ENCODE peak calls at places on chromosomes 4 and X, in four cellular contexts. M, E, W and O are unnamed samples.

GRCh38 chr4:33262809-33263208 is 2542.6 kb downstream of the PCDH7 start:
- DNase-seq in W (no peak), M (no peak), E (no peak), O (no peak)

GRCh38 chr4:15003441-15003890 is 1.2 kb downstream of the CPEB2 start:
- DNase-seq in W (peak; percentile 53), M (no peak), E (peak; percentile 37), O (peak; percentile 6)

GRCh38 chr4:119027815-119028214 is 107.8 kb upstream of the MYOZ2 start:
- DNase-seq in E (no peak), M (no peak), W (peak; percentile 50), O (no peak)

GRCh38 chr4:102253860-102254259 is 91.4 kb downstream of the SLC39A8 start:
- DNase-seq in W (no peak), E (no peak), M (no peak), O (no peak)

GRCh38 chr4:117385531-117385930 is 300.2 kb upstream of the TRAM1L1 start:
- DNase-seq in M (no peak), W (no peak), E (no peak), O (no peak)

GRCh38 chr4:15118281-15118680 is 116.0 kb downstream of the CPEB2 start:
- DNase-seq in E (no peak), W (no peak), M (no peak), O (no peak)

GRCh38 chr4:145623831-145624230 is 4.6 kb downstream of the MMAA start:
- DNase-seq in M (no peak), E (no peak), W (no peak), O (no peak)

GRCh38 chrX:66074920-66075879 is 35.3 kb upstream of the VSIG4 start:
- DNase-seq in E (peak; percentile 50), M (no peak), W (peak; percentile 48), O (no peak)

GRCh38 chrX:79466636-79467035 is 99.5 kb upstream of the ITM2A start:
- DNase-seq in M (no peak), E (no peak), W (no peak), O (no peak)

GRCh38 chr4:142917678-142918077 is 71.6 kb upstream of the INPP4B start:
- DNase-seq in W (no peak), M (no peak), E (no peak), O (no peak)

GRCh38 chr4:17272154-17272553 is 239.7 kb downstream of the QDPR start:
- DNase-seq in M (no peak), W (no peak), E (no peak), O (no peak)

GRCh38 chrX:10531927-10532326 is 88.5 kb downstream of the MID1 start:
- DNase-seq in M (no peak), E (no peak), W (no peak), O (no peak)

GRCh38 chr4:71186566-71187398 is 152.0 kb upstream of the SLC4A4 start:
- DNase-seq in E (peak; percentile 30), W (peak; percentile 30), M (no peak), O (peak; percentile 9)

GRCh38 chr4:182240161-182241130 is 2.8 kb upstream of the TENM3 start:
- DNase-seq in E (no peak), M (no peak), W (no peak), O (peak; percentile 35)

GRCh38 chr4:164383187-164384181 is 370.4 kb upstream of the SMIM31 start:
- DNase-seq in M (no peak), E (peak; percentile 21), W (no peak), O (peak; percentile 8)

GRCh38 chr4:87278335-87278794 is 44.3 kb downstream of the HSD17B13 start:
- DNase-seq in E (no peak), W (no peak), M (no peak), O (no peak)

GRCh38 chr4:48234575-48234974 is 35.1 kb downstream of the TEC start:
- DNase-seq in W (no peak), E (no peak), M (no peak), O (no peak)
- H3K27ac ChIP-seq in W (no peak overlapping the region), E (no peak overlapping the region), M (no peak overlapping the region), O (no peak overlapping the region)

GRCh38 chrX:71621644-71622346 is 3.5 kb upstream of the CXCR3 start:
- DNase-seq in M (no peak), E (peak; percentile 22), W (no peak), O (no peak)

GRCh38 chrX:71623714-71624113 is 5.4 kb upstream of the CXCR3 start:
- DNase-seq in M (no peak), W (no peak), E (no peak), O (no peak)

GRCh38 chrX:71623105-71623450 is 4.8 kb upstream of the CXCR3 start:
- DNase-seq in E (no peak), W (no peak), M (no peak), O (no peak)

GRCh38 chrX:71625471-71625870 is 7.2 kb upstream of the CXCR3 start:
- DNase-seq in M (no peak), W (no peak), E (no peak), O (no peak)

GRCh38 chrX:71622347-71623104 is 4.2 kb upstream of the CXCR3 start:
- DNase-seq in W (peak; percentile 84), M (peak; percentile 19), E (peak; percentile 74), O (peak; percentile 42)
- TF ChIP-seq CTCF in W (no peak), M (no peak), E (no peak), O (no peak)

DNA sequence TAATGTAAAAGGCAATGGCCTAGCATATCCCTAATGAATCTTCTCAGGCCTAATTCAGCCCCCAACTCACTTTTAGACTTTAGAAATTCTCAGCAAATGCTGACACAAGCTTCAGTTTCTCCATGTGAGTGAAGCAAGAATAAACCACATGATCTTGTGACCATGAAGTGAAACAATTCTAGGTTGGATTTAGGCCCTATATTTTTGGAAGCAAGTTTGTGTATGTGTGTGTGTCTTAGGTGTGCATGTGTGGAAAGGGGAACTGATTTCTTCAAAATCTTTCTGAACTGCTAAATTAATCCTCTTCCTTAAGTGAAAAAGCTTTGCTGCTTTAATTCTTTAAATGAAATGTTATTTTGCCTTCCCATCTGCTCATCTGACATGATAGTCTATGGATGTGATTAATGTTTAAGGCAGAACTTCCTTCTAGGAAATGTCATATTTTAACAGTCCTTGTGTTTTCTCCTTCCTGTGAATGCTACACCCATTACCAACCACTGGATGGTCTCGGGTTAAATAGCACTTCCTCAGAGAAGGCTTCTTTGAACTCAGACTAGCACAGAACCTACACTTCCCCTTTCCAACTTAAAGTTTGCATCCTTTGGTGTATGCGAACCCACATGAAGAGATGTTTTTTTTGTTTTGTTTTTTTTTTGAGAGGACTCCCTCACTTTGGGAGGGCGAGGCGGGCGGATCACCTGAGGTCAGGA is 1.2 kb upstream of the TMEM144 start:
- DNase-seq in E (no peak), W (no peak), M (no peak), O (no peak)
- H3K27ac ChIP-seq in E (peak overlapping the region; percentile 95), W (peak overlapping the region; percentile 81), M (no peak overlapping the region), O (no peak overlapping the region)

GRCh38 chr4:97990409-97990808 is 152.9 kb downstream of the STPG2 start:
- DNase-seq in W (no peak), M (no peak), E (no peak), O (no peak)

GRCh38 chr4:97984545-97985131 is 158.6 kb downstream of the STPG2 start:
- DNase-seq in E (no peak), W (no peak), M (peak; percentile 6), O (no peak)

GRCh38 chr4:97987019-97987648 is 156.1 kb downstream of the STPG2 start:
- DNase-seq in W (no peak), E (no peak), M (peak; percentile 44), O (peak; percentile 30)
- TF ChIP-seq CTCF in W (no peak), E (no peak), M (peak; percentile 59), O (peak; percentile 61)

GRCh38 chr4:179662522-179662921 is 2220.3 kb upstream of the AGA start:
- DNase-seq in E (no peak), W (no peak), M (no peak), O (no peak)

GRCh38 chr4:179666226-179666625 is 2224.0 kb upstream of the AGA start:
- DNase-seq in E (no peak), M (no peak), W (no peak), O (no peak)

GRCh38 chr4:179664628-179665027 is 2222.4 kb upstream of the AGA start:
- DNase-seq in M (no peak), E (no peak), W (no peak), O (no peak)

GRCh38 chr4:179663641-179664431 is 2221.6 kb upstream of the AGA start:
- DNase-seq in W (no peak), E (no peak), M (no peak), O (no peak)
- H3K27ac ChIP-seq in W (no peak overlapping the region), E (no peak overlapping the region), M (no peak overlapping the region), O (no peak overlapping the region)

GRCh38 chrX:28659269-28659668 is 72.0 kb downstream of the IL1RAPL1 start:
- DNase-seq in M (no peak), W (no peak), E (no peak), O (no peak)
- TF ChIP-seq CTCF in M (no peak), W (no peak), E (no peak), O (peak; percentile 11)

GRCh38 chrX:125952973-125953372 is 213.1 kb downstream of the DCAF12L2 start:
- DNase-seq in M (no peak), E (no peak), W (no peak), O (no peak)
- H3K27ac ChIP-seq in M (no peak overlapping the region), E (no peak overlapping the region), W (no peak overlapping the region), O (no peak overlapping the region)

GRCh38 chr4:153131478-153132069 is 72.7 kb upstream of the TRIM2 start:
- DNase-seq in W (no peak), M (no peak), E (no peak), O (no peak)
- TF ChIP-seq CTCF in W (no peak), M (peak; percentile 16), E (no peak), O (no peak)